ENCODE peak calls at places on chromosomes 5 and 9, in four cellular contexts. A, M, Q and L are unnamed samples.

GRCh38 chr5:80917596-80917995 is 42.6 kb upstream of the RASGRF2 start:
- DNase-seq in Q (no peak), A (no peak), M (no peak), L (no peak)

GRCh38 chr5:109105631-109106267 is 304.0 kb downstream of the PJA2 start:
- DNase-seq in Q (no peak), M (no peak), A (peak), L (no peak)

GRCh38 chr5:74471875-74472274 is 168.7 kb downstream of the ENC1 start:
- DNase-seq in M (no peak), A (peak), Q (no peak), L (no peak)

GRCh38 chr9:86687788-86688187 is 259.5 kb downstream of the GAS1 start:
- DNase-seq in Q (no peak), M (no peak), A (no peak), L (no peak)

GRCh38 chr5:141846031-141846430 is 32.2 kb downstream of the PCDH1 start:
- DNase-seq in A (peak), M (peak), Q (no peak), L (peak)

GRCh38 chr5:112918679-112919078 is 3.3 kb downstream of the REEP5 start:
- DNase-seq in Q (no peak), M (no peak), A (peak), L (no peak)

GRCh38 chr9:129464972-129465833 is 155.7 kb downstream of the C9orf50 start:
- DNase-seq in A (peak), M (peak), Q (no peak), L (no peak)

GRCh38 chr9:757246-757881 is 84.1 kb upstream of the DMRT1 start:
- DNase-seq in Q (no peak), M (peak), A (peak), L (peak)

GRCh38 chr5:107743357-107744000 is 72.7 kb upstream of the EFNA5 start:
- DNase-seq in M (no peak), Q (no peak), A (peak), L (no peak)

GRCh38 chr5:107289030-107289714 is 381.6 kb downstream of the EFNA5 start:
- DNase-seq in A (no peak), M (no peak), Q (no peak), L (no peak)

GRCh38 chr5:165576678-165577275 is 2071.4 kb downstream of the MAT2B start:
- DNase-seq in Q (no peak), M (no peak), A (no peak), L (no peak)

GRCh38 chr5:95673076-95673475 is 9.7 kb downstream of the SPATA9 start:
- DNase-seq in A (peak), Q (no peak), M (no peak), L (peak)

GRCh38 chr9:83447351-83447750 is 90.8 kb downstream of the FRMD3 start:
- DNase-seq in M (no peak), A (no peak), Q (no peak), L (no peak)

GRCh38 chr9:83440641-83441040 is 97.6 kb downstream of the FRMD3 start:
- DNase-seq in M (no peak), Q (no peak), A (no peak), L (no peak)

GRCh38 chr9:83444110-83444509 is 94.1 kb downstream of the FRMD3 start:
- DNase-seq in M (no peak), A (no peak), Q (no peak), L (no peak)

GRCh38 chr9:83445703-83446102 is 92.5 kb downstream of the FRMD3 start:
- DNase-seq in A (no peak), M (no peak), Q (no peak), L (no peak)

DNA sequence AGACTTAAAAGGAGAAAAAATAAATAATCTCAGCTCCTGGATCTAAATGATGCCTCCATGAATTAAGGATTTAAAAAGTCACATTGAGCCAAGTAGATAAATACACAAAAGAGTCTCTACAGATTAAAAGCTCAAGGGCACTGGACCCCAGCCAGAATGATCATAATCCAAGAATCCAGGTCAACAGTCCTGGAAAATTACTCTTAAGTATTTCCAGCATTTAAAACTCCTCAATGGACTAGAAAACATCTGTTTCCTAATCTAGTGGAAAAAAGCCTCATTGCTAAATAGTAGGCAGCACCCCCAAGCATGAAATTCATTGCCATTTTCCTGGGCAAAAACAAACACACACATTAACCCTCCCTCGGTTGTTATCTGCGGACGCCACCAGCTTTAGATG is 96.8 kb downstream of the FRMD3 start:
- DNase-seq in A (no peak), Q (no peak), M (peak), L (no peak)
- TF ChIP-seq CTCF in A (no peak), Q (no peak), M (no peak), L (no peak)

GRCh38 chr9:99128133-99128406 is 23.2 kb downstream of the TGFBR1 start:
- DNase-seq in A (no peak), M (no peak), Q (no peak), L (no peak)
- TF ChIP-seq CTCF in A (no peak), M (no peak), Q (no peak), L (no peak)

DNA sequence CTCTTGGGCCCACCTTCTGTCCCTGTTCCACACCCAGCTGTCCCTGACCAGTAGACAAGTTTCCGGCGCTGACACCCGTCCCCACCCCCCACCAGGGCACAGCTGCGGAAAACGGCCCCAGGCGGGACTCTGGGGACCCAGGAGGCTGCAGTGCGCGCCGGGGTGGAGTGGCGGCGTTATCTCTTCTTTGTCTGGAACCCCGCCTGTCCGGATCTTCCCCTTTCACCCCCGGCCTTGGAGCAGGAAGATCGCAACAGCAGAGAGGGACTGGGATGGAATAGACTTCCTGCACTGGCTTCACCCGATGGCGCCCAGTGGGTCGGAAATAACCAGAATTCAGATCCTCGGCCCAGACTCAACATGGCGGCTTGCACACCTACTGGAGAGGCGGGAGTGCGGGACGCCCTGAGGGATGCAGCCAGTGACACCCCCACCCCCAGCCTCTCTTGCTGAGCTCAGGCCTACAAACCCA is 4.7 kb downstream of the PAX5 start:
- DNase-seq in A (no peak), M (no peak), Q (no peak), L (peak)
- TF ChIP-seq CTCF in A (no peak), M (no peak), Q (no peak), L (no peak)

GRCh38 chr9:107481035-107481434 is 8.5 kb downstream of the KLF4 start:
- DNase-seq in Q (no peak), M (no peak), A (no peak), L (no peak)

GRCh38 chr9:107486674-107487520 is 2.7 kb downstream of the KLF4 start:
- DNase-seq in M (no peak), A (no peak), Q (no peak), L (no peak)

GRCh38 chr9:107485451-107486043 is 4.0 kb downstream of the KLF4 start:
- DNase-seq in A (no peak), Q (no peak), M (no peak), L (no peak)

GRCh38 chr9:107483666-107484065 is 5.9 kb downstream of the KLF4 start:
- DNase-seq in A (no peak), Q (no peak), M (no peak), L (no peak)

DNA sequence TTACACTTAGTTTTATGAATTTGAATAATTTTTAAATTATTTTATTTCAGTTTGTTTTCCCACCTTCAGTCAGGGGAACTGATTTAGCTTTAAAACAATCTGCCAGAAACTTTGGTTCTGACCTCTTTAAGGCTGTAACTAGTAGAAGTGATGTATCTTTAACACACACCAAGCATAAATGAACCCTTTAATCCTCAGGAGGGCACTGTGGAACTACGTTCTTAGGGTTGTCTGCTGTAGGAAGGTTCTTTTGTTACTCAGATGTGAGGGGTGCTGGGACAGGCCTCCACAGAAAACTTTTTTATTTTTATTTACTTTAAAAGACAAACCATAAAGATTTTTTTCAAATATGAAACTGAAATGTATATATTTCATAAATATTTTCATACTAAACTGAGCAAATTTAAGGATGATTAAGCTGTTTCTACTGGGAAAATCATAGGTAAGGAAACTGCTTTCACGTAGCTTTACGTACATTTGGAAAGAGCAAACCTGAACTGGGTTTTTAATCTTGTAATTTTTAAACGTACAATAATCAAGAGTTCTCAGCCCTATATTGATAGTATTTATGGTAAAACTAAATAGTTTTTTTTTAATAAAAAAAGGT is 5.3 kb downstream of the KLF4 start:
- DNase-seq in Q (no peak), M (peak), A (peak), L (no peak)
- TF ChIP-seq CTCF in Q (peak), M (peak), A (peak), L (peak)

GRCh38 chr9:124419832-124420489 is 4.7 kb upstream of the PSMB7 start:
- DNase-seq in A (no peak), M (no peak), Q (no peak), L (no peak)
- TF ChIP-seq CTCF in A (no peak), M (no peak), Q (peak), L (peak)

DNA sequence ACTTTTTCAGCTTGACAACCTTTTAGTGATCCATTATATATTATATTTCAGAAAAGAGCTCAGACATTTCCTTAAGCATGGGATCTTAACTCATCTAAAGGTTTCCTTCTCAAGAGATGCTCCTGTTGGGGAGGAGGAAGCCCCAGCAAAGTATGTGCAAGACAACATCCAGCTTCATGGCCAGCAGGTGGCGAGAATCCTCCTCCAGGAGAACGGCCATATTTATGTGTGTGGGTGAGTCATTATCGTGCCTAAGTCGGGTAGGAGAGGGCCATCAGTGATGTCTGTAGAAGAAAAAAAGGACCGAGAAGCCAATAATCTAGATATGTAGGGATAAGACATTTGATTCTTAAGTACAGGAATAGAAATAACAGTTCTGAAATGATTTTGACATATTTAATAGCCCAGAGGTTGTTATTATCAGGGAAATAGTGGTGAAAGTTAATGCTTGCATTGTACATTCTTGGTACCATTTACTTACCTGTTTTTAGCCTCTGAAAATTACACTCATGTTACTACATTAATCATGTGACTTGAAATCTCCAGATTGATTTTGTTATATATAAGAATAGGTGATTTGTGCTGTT is 28.2 kb downstream of the MTRR start:
- DNase-seq in Q (no peak), A (peak), M (peak), L (peak)
- TF ChIP-seq CTCF in Q (peak), A (peak), M (peak), L (peak)

GRCh38 chr9:124342946-124343485 is 72.2 kb downstream of the PSMB7 start:
- DNase-seq in A (peak), M (peak), Q (no peak), L (peak)
- TF ChIP-seq CTCF in A (no peak), M (no peak), Q (no peak), L (no peak)

GRCh38 chr5:36363101-36363500 is 61.4 kb upstream of the RANBP3L start:
- DNase-seq in A (peak), Q (no peak), M (no peak), L (no peak)
- TF ChIP-seq CTCF in A (peak), Q (no peak), M (no peak), L (no peak)

GRCh38 chr5:103305829-103306228 is 47.3 kb downstream of the MACIR start:
- DNase-seq in M (no peak), A (peak), Q (no peak), L (no peak)

GRCh38 chr5:103307470-103307869 is 48.9 kb downstream of the MACIR start:
- DNase-seq in Q (no peak), M (no peak), A (no peak), L (no peak)

GRCh38 chr5:103308774-103309173 is 50.2 kb downstream of the MACIR start:
- DNase-seq in M (no peak), A (no peak), Q (no peak), L (no peak)
- TF ChIP-seq CTCF in M (no peak), A (no peak), Q (no peak), L (no peak)